ENCODE peak calls at places on chromosomes 7 and 10, in eight cellular contexts. V is transverse colon, D is IMR-90, L is tibial nerve, P is adrenal gland, C is HCT116, G is body of pancreas, R is sigmoid colon. T is an unnamed sample.
A peak's percentile ranks its signal among the peaks of the same experiment; 100 is the strongest.

GRCh38 chr7:54846272-54846671 is 87.3 kb upstream of the SEC61G start:
- DNase-seq in V (no peak), D (peak; percentile 84), L (no peak), P (no peak), C (no peak), G (no peak), R (no peak), T (no peak)

GRCh38 chr7:25622716-25623115 is 394.4 kb upstream of the NPVF start:
- DNase-seq in V (no peak), D (no peak), L (no peak), P (no peak), C (no peak), G (no peak), R (no peak), T (no peak)

GRCh38 chr10:13023754-13024153 is 22.2 kb upstream of the CCDC3 start:
- DNase-seq in V (no peak), D (no peak), L (no peak), P (no peak), C (no peak), G (no peak), R (no peak), T (no peak)

GRCh38 chr7:30207376-30207775 is 72.6 kb downstream of the MTURN start:
- DNase-seq in V (no peak), D (no peak), L (no peak), P (no peak), C (no peak), G (no peak), R (no peak), T (no peak)

GRCh38 chr7:27032843-27033242 is 63.0 kb downstream of the HOXA1 start:
- DNase-seq in V (no peak), D (peak; percentile 13), L (no peak), P (no peak), C (no peak), G (no peak), R (no peak), T (no peak)

GRCh38 chr10:14340051-14340744 is 9.5 kb upstream of the FRMD4A start:
- DNase-seq in V (no peak), D (no peak), L (no peak), P (no peak), C (no peak), G (no peak), R (no peak), T (no peak)

GRCh38 chr10:90042075-90042474 is 340.7 kb downstream of the KIF20B start:
- DNase-seq in V (no peak), D (no peak), L (no peak), P (no peak), C (no peak), G (no peak), R (no peak), T (no peak)

GRCh38 chr7:63899691-63900393 is 98.8 kb upstream of the ZNF722 start:
- DNase-seq in V (peak; percentile 29), D (no peak), L (peak; percentile 60), P (peak; percentile 77), C (no peak), G (peak; percentile 83), R (peak; percentile 76), T (peak; percentile 84)

GRCh38 chr10:22391605-22392004 is 46.3 kb downstream of the SPAG6 start:
- DNase-seq in V (no peak), D (no peak), L (no peak), P (no peak), C (no peak), G (no peak), R (no peak), T (no peak)

GRCh38 chr10:14052926-14053325 is 277.8 kb downstream of the FRMD4A start:
- DNase-seq in V (no peak), D (no peak), L (no peak), P (no peak), C (no peak), G (no peak), R (no peak), T (no peak)

GRCh38 chr7:17462059-17462695 is 163.7 kb downstream of the AHR start:
- DNase-seq in V (no peak), D (no peak), L (no peak), P (no peak), C (peak; percentile 7), G (no peak), R (no peak), T (no peak)

GRCh38 chr10:90856964-90857634 is 740 bp downstream of the HTR7 start:
- DNase-seq in V (no peak), D (no peak), L (no peak), P (no peak), C (no peak), G (no peak), R (no peak), T (no peak)

GRCh38 chr10:5168897-5169296 is 16.1 kb downstream of the AKR1C8 start:
- DNase-seq in V (no peak), D (no peak), L (no peak), P (no peak), C (no peak), G (no peak), R (no peak), T (no peak)

GRCh38 chr7:103660455-103661371 is 214.7 kb upstream of the SLC26A5 start:
- DNase-seq in V (no peak), D (peak; percentile 75), L (no peak), P (no peak), C (no peak), G (no peak), R (no peak), T (no peak)

GRCh38 chr10:131683281-131683861 is 217.4 kb upstream of the PPP2R2D start:
- DNase-seq in V (no peak), D (no peak), L (no peak), P (no peak), C (no peak), G (no peak), R (peak; percentile 60), T (no peak)

DNA sequence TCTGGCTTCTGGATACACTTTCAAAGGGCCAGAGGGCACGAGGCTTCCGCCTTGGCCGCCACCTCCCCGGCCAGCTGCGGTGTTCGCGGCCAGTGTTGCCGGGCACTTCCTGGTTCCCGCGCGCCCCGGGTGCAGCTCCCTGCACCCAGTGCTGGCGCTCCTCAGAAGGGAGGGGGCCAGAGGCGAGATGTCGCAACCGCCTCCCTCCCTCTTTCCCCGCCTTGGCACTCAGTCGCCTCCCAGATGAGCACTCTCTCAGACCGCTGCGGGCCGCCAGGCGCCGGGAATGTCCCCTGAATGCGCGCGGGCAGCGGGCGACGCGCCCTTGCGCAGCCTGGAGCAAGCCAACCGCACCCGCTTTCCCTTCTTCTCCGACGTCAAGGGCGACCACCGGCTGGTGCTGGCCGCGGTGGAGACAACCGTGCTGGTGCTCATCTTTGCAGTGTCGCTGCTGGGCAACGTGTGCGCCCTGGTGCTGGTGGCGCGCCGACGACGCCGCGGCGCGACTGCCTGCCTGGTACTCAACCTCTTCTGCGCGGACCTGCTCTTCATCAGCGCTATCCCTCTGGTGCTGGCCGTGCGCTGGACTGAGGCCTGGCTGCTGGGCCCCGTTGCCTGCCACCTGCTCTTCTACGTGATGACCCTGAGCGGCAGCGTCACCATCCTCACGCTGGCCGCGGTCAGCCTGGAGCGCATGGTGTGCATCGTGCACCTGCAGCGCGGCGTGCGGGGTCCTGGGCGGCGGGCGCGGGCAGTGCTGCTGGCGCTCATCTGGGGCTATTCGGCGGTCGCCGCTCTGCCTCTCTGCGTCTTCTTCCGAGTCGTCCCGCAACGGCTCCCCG is at the start of gene FFAR4:
- DNase-seq in V (peak; percentile 58), D (no peak), L (no peak), P (peak; percentile 30), C (no peak), G (peak; percentile 48), R (peak; percentile 60), T (no peak)
- TF ChIP-seq POLR2A in V (peak; percentile 33), D (no peak), L (no peak), P (no peak), C (no peak), G (peak; percentile 57), R (no peak), T (no peak)

DNA sequence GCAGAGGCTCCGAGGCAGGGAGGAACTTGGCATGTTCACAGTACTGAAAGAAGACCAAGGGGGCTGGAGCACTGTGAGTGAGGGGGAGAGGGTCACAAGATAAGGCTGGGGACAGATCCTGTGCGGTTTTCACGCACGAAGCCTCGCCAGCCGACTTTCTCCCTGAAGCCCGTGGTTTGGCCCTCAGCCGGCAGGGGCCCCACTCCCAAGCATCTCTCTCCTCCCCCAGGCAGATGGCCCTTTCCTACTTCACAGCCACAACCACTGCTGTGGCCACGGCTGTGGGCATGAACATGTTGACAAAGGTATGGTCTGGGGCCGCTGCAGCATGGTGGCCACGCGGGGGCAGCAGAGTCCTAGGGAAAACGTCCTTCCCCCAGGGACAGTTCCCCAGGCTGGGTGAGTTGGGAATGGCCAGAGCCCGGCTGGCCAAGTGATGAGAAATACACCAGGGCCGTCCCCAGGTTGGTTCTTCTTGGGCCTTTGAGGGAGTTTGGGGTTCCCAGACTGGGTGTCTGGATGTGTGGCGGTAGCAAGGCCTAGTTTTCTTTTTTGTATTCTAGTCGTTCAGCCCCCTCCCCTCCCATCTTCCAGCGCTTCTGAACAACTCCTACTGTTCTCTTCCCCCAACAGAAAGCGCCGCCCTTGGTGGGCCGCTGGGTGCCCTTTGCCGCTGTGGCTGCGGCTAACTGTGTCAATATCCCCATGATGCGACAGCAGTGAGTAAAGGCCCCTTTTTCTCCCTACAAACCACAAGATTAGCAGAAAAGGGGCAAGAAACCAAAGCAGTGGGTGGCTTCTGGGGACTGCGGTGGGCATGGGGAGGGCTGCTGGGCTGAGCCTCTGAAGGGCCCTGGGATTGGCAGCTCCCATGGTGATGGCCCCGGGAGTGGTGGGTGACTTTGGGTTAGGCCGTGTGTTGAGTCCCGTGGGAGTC is 14.4 kb upstream of the WBP1L start:
- DNase-seq in V (peak; percentile 88), D (peak; percentile 73), L (peak; percentile 82), P (peak; percentile 93), C (peak; percentile 49), G (peak; percentile 86), R (peak; percentile 94), T (peak; percentile 91)
- H3K27ac ChIP-seq in V (no peak overlapping the region), D (no peak overlapping the region), L (peak overlapping the region; percentile 68), P (no peak overlapping the region), C (no peak overlapping the region), G (no peak overlapping the region), R (no peak overlapping the region), T (no peak overlapping the region)

GRCh38 chr10:127740596-127740995 is 3.6 kb downstream of the FOXI2 start:
- DNase-seq in V (no peak), D (no peak), L (no peak), P (no peak), C (no peak), G (no peak), R (no peak), T (no peak)
- H3K27me3 ChIP-seq in V (peaks cover 46% of the 10 kb centered on the region), D (peaks cover 4% of the 10 kb centered on the region), L (no peaks in the 10 kb centered on the region), P (peaks cover 38% of the 10 kb centered on the region), C (peaks cover 13% of the 10 kb centered on the region), G (no peaks in the 10 kb centered on the region), R (peaks cover 40% of the 10 kb centered on the region), T (peaks cover 48% of the 10 kb centered on the region)

DNA sequence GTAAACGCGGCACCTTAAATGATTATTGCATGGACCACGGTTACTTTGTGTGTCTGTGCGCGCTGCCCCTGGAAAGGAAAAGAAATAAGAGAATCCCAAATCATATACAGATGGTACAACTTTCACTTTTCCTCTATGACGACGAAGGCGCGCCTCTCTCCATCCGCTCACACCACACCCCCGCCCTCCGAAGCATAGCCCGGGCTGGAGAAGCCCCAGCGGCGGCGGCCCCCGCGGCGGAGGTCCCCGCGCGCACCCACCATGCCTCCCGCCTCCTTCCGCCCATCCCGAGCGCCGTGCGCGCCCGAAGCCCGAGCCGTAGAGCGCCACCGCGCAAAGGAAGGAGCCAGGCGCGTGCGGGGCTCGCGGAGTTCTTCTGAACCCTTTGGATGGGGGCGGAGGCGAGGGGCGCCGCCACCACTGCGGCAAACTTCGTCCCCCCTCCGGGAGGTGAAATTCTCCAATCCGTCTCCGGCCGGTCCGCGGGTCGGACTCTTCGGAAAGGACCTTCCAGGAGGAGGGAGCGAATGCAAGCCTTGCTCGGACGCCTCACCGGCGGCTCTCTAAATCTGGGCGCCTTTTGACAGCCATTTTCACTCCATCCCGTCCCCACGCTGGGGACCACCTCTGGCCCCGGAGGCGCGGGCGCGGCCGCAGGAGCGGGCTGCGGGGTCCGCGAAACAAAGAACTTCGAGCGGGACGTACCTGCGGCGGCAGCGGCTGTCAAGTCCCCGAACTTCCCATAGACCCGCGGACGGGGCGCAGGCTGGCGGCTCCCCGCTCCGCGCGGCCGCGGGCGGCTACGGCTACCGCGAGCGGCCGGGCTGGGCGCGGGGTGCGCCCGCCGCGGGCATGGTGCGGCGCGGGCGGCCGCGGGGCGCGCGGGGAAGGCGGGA is 495 bp downstream of the GLI3 start:
- DNase-seq in V (peak; percentile 27), D (peak; percentile 72), L (peak; percentile 37), P (peak; percentile 59), C (no peak), G (peak; percentile 17), R (peak; percentile 84), T (peak; percentile 82)
- TF ChIP-seq POLR2A in V (peak; percentile 25), D (no peak), L (peak; percentile 55), P (no peak), C (no peak), G (no peak), R (no peak), T (no peak)

T was measured in suprapubic skin.